ENCODE peak calls at places on chromosome 14, in nine cellular contexts. U is testis, Z is caudate nucleus, Y is upper lobe of right lung, P is Peyer's patch, L is PC-9, W is A549, G is neural progenitor cell, J is AG04450. D is an unnamed sample.

GRCh38 chr14:44795725-44796124 is 166.0 kb downstream of the KLHL28 start:
- DNase-seq in U (no peak), J (no peak), Y (no peak), Z (no peak), P (no peak), L (no peak), W (no peak), G (no peak), D (no peak)

GRCh38 chr14:105180598-105181528 is at the start of gene NUDT14:
- DNase-seq in L (peak), Z (no peak), J (no peak), U (peak), W (peak), P (peak), G (peak), Y (peak), D (peak)

GRCh38 chr14:81211844-81212243 is 8.9 kb downstream of the GTF2A1 start:
- DNase-seq in W (no peak), P (no peak), J (no peak), L (no peak), Y (no peak), Z (no peak), G (peak), U (no peak), D (no peak)

GRCh38 chr14:106790189-106791036 is 1264.0 kb downstream of the TMEM121 start:
- DNase-seq in Z (no peak), Y (peak), U (peak), L (no peak), W (peak), P (peak), J (no peak), G (peak), D (peak)

GRCh38 chr14:72884386-72884785 is 9.5 kb downstream of the DPF3 start:
- DNase-seq in J (no peak), Y (no peak), W (no peak), U (no peak), Z (no peak), P (no peak), L (no peak), G (no peak), D (no peak)

GRCh38 chr14:102525213-102526143 is 15.9 kb upstream of the ANKRD9 start:
- DNase-seq in J (no peak), P (peak), W (no peak), L (peak), Z (no peak), G (no peak), U (peak), Y (peak), D (peak)

GRCh38 chr14:61749867-61750266 is 12.4 kb upstream of the SNAPC1 start:
- DNase-seq in L (peak), U (no peak), Y (no peak), J (no peak), P (no peak), Z (no peak), G (no peak), W (peak), D (no peak)

GRCh38 chr14:60710506-60710905 is 13.6 kb downstream of the SIX4 start:
- DNase-seq in Y (no peak), J (no peak), W (no peak), U (no peak), L (no peak), Z (no peak), G (no peak), P (no peak), D (no peak)

GRCh38 chr14:21063479-21063878 is 5.9 kb downstream of the RNASE8 start:
- DNase-seq in P (no peak), J (peak), L (no peak), U (peak), G (peak), Z (no peak), Y (no peak), W (no peak), D (no peak)

GRCh38 chr14:32203928-32204357 is 874 bp upstream of the RNU6-8 start:
- DNase-seq in J (no peak), U (peak), G (peak), Z (no peak), L (no peak), Y (no peak), W (no peak), P (peak), D (peak)

GRCh38 chr14:62143235-62143634 is 381.0 kb downstream of the SNAPC1 start:
- DNase-seq in U (peak), J (peak), W (no peak), P (no peak), Y (no peak), L (no peak), G (no peak), Z (no peak), D (no peak)

GRCh38 chr14:32230181-32230580 is 27.1 kb upstream of the RNU6-8 start:
- DNase-seq in U (no peak), Z (no peak), G (no peak), L (peak), W (peak), P (no peak), Y (no peak), J (no peak), D (no peak)

GRCh38 chr14:59236195-59236594 is 47.7 kb downstream of the DAAM1 start:
- DNase-seq in Y (no peak), Z (no peak), J (no peak), P (no peak), W (no peak), G (no peak), U (peak), L (no peak), D (no peak)

GRCh38 chr14:75609606-75610476 is 31.4 kb downstream of the FLVCR2 start:
- DNase-seq in Y (no peak), U (peak), G (no peak), J (no peak), P (no peak), Z (no peak), W (no peak), L (no peak), D (no peak)

GRCh38 chr14:44149597-44149996 is 357.5 kb downstream of the FSCB start:
- DNase-seq in Y (no peak), J (no peak), U (peak), L (no peak), W (no peak), Z (no peak), P (no peak), G (peak), D (peak)

GRCh38 chr14:96351986-96352385 is 11.2 kb downstream of the ATG2B start:
- DNase-seq in G (no peak), L (no peak), P (no peak), J (no peak), W (no peak), Z (no peak), Y (no peak), U (no peak), D (no peak)

GRCh38 chr14:21382095-21382494 is 1.7 kb downstream of the SUPT16H start:
- DNase-seq in P (no peak), Y (no peak), L (no peak), U (no peak), W (no peak), Z (no peak), G (no peak), J (no peak), D (no peak)

GRCh38 chr14:63543826-63544320 is 696 bp upstream of the PPP2R5E start:
- DNase-seq in U (no peak), J (no peak), Y (no peak), P (no peak), W (no peak), Z (no peak), G (peak), L (no peak), D (no peak)

GRCh38 chr14:104723651-104724406 is at the start of gene ADSS1:
- DNase-seq in J (no peak), L (no peak), Y (peak), Z (no peak), W (peak), P (peak), U (peak), G (peak), D (no peak)

GRCh38 chr14:33480589-33481184 is 470.2 kb downstream of the EGLN3 start:
- DNase-seq in P (no peak), U (no peak), L (no peak), Y (no peak), G (peak), W (no peak), Z (no peak), J (no peak), D (no peak)

GRCh38 chr14:72801841-72802587 is 91.9 kb downstream of the DPF3 start:
- DNase-seq in U (no peak), Y (no peak), G (no peak), L (no peak), J (no peak), W (no peak), Z (no peak), P (no peak), D (peak)

GRCh38 chr14:96085369-96085768 is 46.2 kb downstream of the C14orf132 start:
- DNase-seq in P (no peak), Y (no peak), Z (no peak), U (no peak), J (no peak), G (no peak), W (no peak), L (no peak), D (no peak)

GRCh38 chr14:100304825-100305445 is 1.3 kb downstream of the SLC25A29 start:
- DNase-seq in W (peak), U (peak), P (no peak), Z (no peak), G (peak), L (no peak), Y (peak), J (no peak), D (peak)

GRCh38 chr14:75156111-75156510 is 20.3 kb downstream of the TMED10 start:
- DNase-seq in J (no peak), G (no peak), Z (no peak), P (no peak), Y (no peak), L (no peak), U (no peak), W (no peak), D (no peak)

GRCh38 chr14:75274899-75275569 is 3.6 kb upstream of the FOS start:
- DNase-seq in J (no peak), Z (no peak), U (peak), Y (peak), G (no peak), P (peak), L (no peak), W (no peak), D (no peak)

GRCh38 chr14:56992332-56992820 is 182.1 kb upstream of the OTX2 start:
- DNase-seq in G (no peak), J (no peak), W (no peak), L (no peak), Z (no peak), P (no peak), Y (no peak), U (peak), D (no peak)

GRCh38 chr14:33307691-33308369 is 369.2 kb downstream of the NPAS3 start:
- DNase-seq in U (peak), P (no peak), Y (no peak), G (peak), L (no peak), Z (no peak), J (no peak), W (no peak), D (no peak)

GRCh38 chr14:75979071-75979571 is 2.7 kb downstream of the TGFB3 start:
- DNase-seq in P (no peak), L (no peak), W (peak), G (peak), U (peak), J (no peak), Z (no peak), Y (no peak), D (peak)

GRCh38 chr14:89507521-89507920 is 90.5 kb upstream of the FOXN3 start:
- DNase-seq in J (no peak), G (no peak), U (no peak), Y (no peak), P (no peak), W (no peak), L (peak), Z (no peak), D (no peak)
- H3K27ac ChIP-seq in J (no peak), G (no peak), U (no peak), Y (no peak), P (no peak), W (no peak), L (no peak), Z (no peak), D (peak)

GRCh38 chr14:23379331-23380196 is 2.7 kb downstream of the CMTM5 start:
- DNase-seq in P (peak), U (peak), G (peak), Z (no peak), W (peak), Y (peak), L (no peak), J (no peak), D (peak)
- H3K27ac ChIP-seq in P (no peak), U (no peak), G (no peak), Z (peak), W (no peak), Y (no peak), L (no peak), J (no peak), D (no peak)

DNA sequence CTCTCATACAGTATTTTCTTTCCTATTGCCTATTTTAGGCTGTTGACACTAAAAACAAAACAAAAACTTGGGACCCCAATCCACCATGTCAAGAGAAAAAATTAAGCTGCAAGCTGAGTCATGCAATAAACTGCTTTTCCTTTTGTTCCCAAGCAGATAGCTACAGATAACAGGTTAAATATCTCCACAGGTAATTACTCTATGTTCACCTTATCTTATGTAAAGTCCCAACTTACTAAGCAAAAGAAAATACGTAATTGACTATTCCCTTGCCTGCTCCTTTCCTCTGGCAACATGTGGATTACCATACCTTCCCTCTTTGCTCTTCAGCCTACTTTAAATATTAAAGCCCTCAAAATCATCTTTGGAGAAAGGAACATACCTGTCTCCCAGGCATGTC is 19.2 kb upstream of the COX16 start:
- DNase-seq in Z (no peak), U (no peak), J (no peak), Y (no peak), P (no peak), G (no peak), L (no peak), W (no peak), D (no peak)
- H3K27ac ChIP-seq in Z (no peak), U (no peak), J (no peak), Y (no peak), P (no peak), G (no peak), L (no peak), W (no peak), D (no peak)

GRCh38 chr14:53652068-53652467 is 304.6 kb downstream of the BMP4 start:
- DNase-seq in Y (no peak), W (no peak), L (no peak), G (no peak), Z (no peak), J (no peak), U (no peak), P (no peak), D (no peak)

GRCh38 chr14:53646925-53647324 is 309.7 kb downstream of the BMP4 start:
- DNase-seq in W (no peak), L (no peak), P (no peak), Y (no peak), Z (no peak), J (no peak), U (no peak), G (peak), D (peak)
- H3K27ac ChIP-seq in W (no peak), L (no peak), P (no peak), Y (no peak), Z (no peak), J (no peak), U (no peak), G (peak), D (peak)

DNA sequence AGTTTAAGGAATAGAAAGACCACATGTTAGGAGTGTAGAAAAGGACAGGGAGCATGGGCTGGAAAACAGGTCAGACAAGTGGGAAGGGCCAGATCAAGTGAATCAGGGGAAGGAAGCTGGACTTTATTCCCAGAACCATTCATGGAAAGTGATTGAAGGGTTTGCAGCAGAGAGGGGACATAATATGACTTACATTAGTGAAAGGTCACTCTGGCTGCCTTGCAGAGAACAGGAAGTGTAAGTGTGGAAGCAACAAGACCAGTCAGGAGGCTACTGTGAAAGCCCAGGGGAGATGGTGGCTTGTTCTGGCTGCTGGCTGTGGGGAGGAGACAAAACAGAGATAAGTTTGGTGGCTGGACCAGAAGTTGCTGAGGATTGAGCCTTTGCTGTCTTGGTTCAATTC is 69.1 kb downstream of the VCPKMT start:
- DNase-seq in J (no peak), L (peak), G (no peak), W (no peak), U (no peak), Y (no peak), P (peak), Z (no peak), D (no peak)
- H3K27ac ChIP-seq in J (no peak), L (peak), G (no peak), W (no peak), U (no peak), Y (peak), P (peak), Z (no peak), D (no peak)